ENCODE peak calls at places on chromosome 17, in seven cellular contexts. R is activated gamma-delta T cell treated with Interleukin-2 at 50 U/mL for 16 hours, M is Kasumi-1, N is AG04449, Y is A549, F is endothelial cell, K is brain microvascular endothelial cell. P is an unnamed sample.

GRCh38 chr17:68624381-68624780 is 23.2 kb upstream of the FAM20A start:
- DNase-seq in R (no peak), M (no peak), N (no peak), Y (no peak), F (no peak), K (no peak), P (no peak)

GRCh38 chr17:74380086-74380958 is 13.0 kb downstream of the GPR142 start:
- DNase-seq in R (no peak), M (no peak), N (no peak), Y (peak), F (no peak), K (no peak), P (no peak)

GRCh38 chr17:68993112-68993511 is 37.9 kb upstream of the ABCA8 start:
- DNase-seq in R (no peak), M (no peak), N (no peak), Y (peak), F (no peak), K (peak), P (no peak)

GRCh38 chr17:15782809-15783208 is 50.7 kb downstream of the TBC1D26 start:
- DNase-seq in R (no peak), M (no peak), N (no peak), Y (no peak), F (no peak), K (peak), P (no peak)

GRCh38 chr17:28541439-28541838 is 11.0 kb downstream of the UNC119 start:
- DNase-seq in R (no peak), M (no peak), N (no peak), Y (no peak), F (no peak), K (no peak), P (no peak)

GRCh38 chr17:75404739-75405364 is 626 bp downstream of the GRB2 start:
- DNase-seq in R (peak), M (peak), N (no peak), Y (peak), F (peak), K (no peak), P (peak)

GRCh38 chr17:68255731-68256538 is 8.1 kb downstream of the AMZ2 start:
- DNase-seq in R (no peak), M (peak), N (no peak), Y (no peak), F (no peak), K (no peak), P (no peak)

GRCh38 chr17:33497623-33498022 is 204.5 kb upstream of the ASIC2 start:
- DNase-seq in R (no peak), M (no peak), N (no peak), Y (no peak), F (no peak), K (no peak), P (no peak)

GRCh38 chr17:49691677-49692191 is 13.8 kb upstream of the SPOP start:
- DNase-seq in R (no peak), M (no peak), N (no peak), Y (no peak), F (no peak), K (no peak), P (no peak)

GRCh38 chr17:56009795-56010715 is 143.2 kb upstream of the ANKFN1 start:
- DNase-seq in R (no peak), M (peak), N (no peak), Y (no peak), F (no peak), K (no peak), P (no peak)

GRCh38 chr17:62966426-62967110 is 533 bp downstream of the TANC2 start:
- DNase-seq in R (peak), M (peak), N (no peak), Y (peak), F (peak), K (peak), P (no peak)

GRCh38 chr17:49495842-49496182 is 719 bp downstream of the NGFR start:
- DNase-seq in R (no peak), M (no peak), N (no peak), Y (no peak), F (no peak), K (no peak), P (no peak)

GRCh38 chr17:2181206-2181983 is 122.2 kb downstream of the SMG6 start:
- DNase-seq in R (no peak), M (no peak), N (peak), Y (no peak), F (no peak), K (peak), P (no peak)

GRCh38 chr17:35912942-35913341 is 17.6 kb downstream of the RDM1 start:
- DNase-seq in R (no peak), M (no peak), N (no peak), Y (no peak), F (no peak), K (no peak), P (no peak)

GRCh38 chr17:12928736-12929135 is 89.1 kb downstream of the ELAC2 start:
- DNase-seq in R (no peak), M (no peak), N (no peak), Y (peak), F (no peak), K (no peak), P (no peak)

GRCh38 chr17:48055531-48056245 is 7.5 kb downstream of the NFE2L1 start:
- DNase-seq in R (no peak), M (no peak), N (peak), Y (peak), F (no peak), K (no peak), P (no peak)

GRCh38 chr17:7443499-7444485 is 1.1 kb upstream of the CHRNB1 start:
- DNase-seq in R (no peak), M (no peak), N (no peak), Y (no peak), F (no peak), K (no peak), P (no peak)

GRCh38 chr17:80892019-80892855 is 99.4 kb upstream of the CHMP6 start:
- DNase-seq in R (peak), M (peak), N (peak), Y (peak), F (no peak), K (peak), P (peak)

GRCh38 chr17:18319604-18320256 is 4.6 kb downstream of the SMCR8 start:
- DNase-seq in R (no peak), M (peak), N (peak), Y (peak), F (peak), K (peak), P (no peak)

GRCh38 chr17:79826210-79826680 is 13.0 kb downstream of the CBX4 start:
- DNase-seq in R (no peak), M (peak), N (no peak), Y (no peak), F (no peak), K (no peak), P (no peak)

GRCh38 chr17:57517216-57517518 is 227.9 kb downstream of the CCDC182 start:
- DNase-seq in R (no peak), M (no peak), N (no peak), Y (no peak), F (no peak), K (no peak), P (no peak)

GRCh38 chr17:69512946-69513345 is 98.4 kb downstream of the MAP2K6 start:
- DNase-seq in R (no peak), M (no peak), N (no peak), Y (no peak), F (no peak), K (no peak), P (no peak)

GRCh38 chr17:64615025-64615677 is 47.0 kb downstream of the SMURF2 start:
- DNase-seq in R (no peak), M (no peak), N (peak), Y (no peak), F (no peak), K (no peak), P (no peak)

GRCh38 chr17:42857389-42857788 is 6.4 kb downstream of the AOC3 start:
- DNase-seq in R (no peak), M (no peak), N (no peak), Y (no peak), F (no peak), K (no peak), P (no peak)